ENCODE peak calls at places on chromosomes 6 and 20, in nine cellular contexts. V is psoas muscle, W is colonic mucosa, Z is hepatocyte, I is neural progenitor cell, H is fibroblast of villous mesenchyme, L is AG09309, U is cardiac muscle cell, Y is fibroblast of the aortic adventitia. S is an unnamed sample.

GRCh38 chr6:1473166-1473565 is 83.8 kb downstream of the FOXF2 start:
- DNase-seq in V (no peak), W (no peak), Z (no peak), I (no peak), H (no peak), L (no peak), U (no peak), Y (no peak), S (no peak)

GRCh38 chr6:96787846-96788580 is 49.3 kb downstream of the GPR63 start:
- DNase-seq in V (no peak), W (no peak), Z (no peak), I (no peak), H (no peak), L (no peak), U (no peak), Y (no peak), S (no peak)

GRCh38 chr6:150076196-150076893 is 7.4 kb upstream of the ULBP3 start:
- DNase-seq in V (no peak), W (no peak), Z (no peak), I (peak; percentile 53), H (no peak), L (no peak), U (no peak), Y (no peak), S (no peak)

GRCh38 chr6:2990179-2990931 is 9.3 kb upstream of the NQO2 start:
- DNase-seq in V (no peak), W (peak; percentile 55), Z (peak; percentile 50), I (peak; percentile 47), H (peak; percentile 75), L (no peak), U (peak; percentile 62), Y (peak; percentile 49), S (no peak)

GRCh38 chr20:36550797-36551299 is 9.5 kb downstream of the MYL9 start:
- DNase-seq in V (no peak), W (no peak), Z (no peak), I (no peak), H (no peak), L (no peak), U (no peak), Y (no peak), S (peak; percentile 50)

GRCh38 chr6:163529605-163530004 is 115.1 kb downstream of the QKI start:
- DNase-seq in V (no peak), W (no peak), Z (peak; percentile 8), I (no peak), H (peak; percentile 79), L (peak; percentile 51), U (no peak), Y (peak; percentile 83), S (no peak)

GRCh38 chr6:50927816-50928215 is 109.1 kb downstream of the TFAP2B start:
- DNase-seq in V (no peak), W (no peak), Z (no peak), I (no peak), H (no peak), L (no peak), U (no peak), Y (peak; percentile 5), S (no peak)

GRCh38 chr6:144351741-144352140 is 66.6 kb downstream of the UTRN start:
- DNase-seq in V (no peak), W (no peak), Z (no peak), I (no peak), H (no peak), L (no peak), U (no peak), Y (peak; percentile 54), S (no peak)

GRCh38 chr6:47308674-47309325 is 905 bp downstream of the TNFRSF21 start:
- DNase-seq in V (peak; percentile 21), W (peak; percentile 47), Z (peak; percentile 44), I (peak; percentile 70), H (peak; percentile 45), L (no peak), U (peak; percentile 38), Y (peak; percentile 35), S (peak; percentile 75)

GRCh38 chr6:32973934-32974333 is 5.5 kb downstream of the BRD2 start:
- DNase-seq in V (no peak), W (peak; percentile 64), Z (peak; percentile 29), I (peak; percentile 60), H (peak; percentile 77), L (no peak), U (no peak), Y (peak; percentile 74), S (no peak)

GRCh38 chr6:121314407-121315112 is 19.7 kb downstream of the TBC1D32 start:
- DNase-seq in V (no peak), W (no peak), Z (no peak), I (no peak), H (no peak), L (no peak), U (no peak), Y (no peak), S (no peak)

GRCh38 chr6:157809613-157810012 is 13.4 kb upstream of the SNX9 start:
- DNase-seq in V (no peak), W (no peak), Z (no peak), I (no peak), H (no peak), L (no peak), U (no peak), Y (no peak), S (no peak)

GRCh38 chr6:122753688-122754056 is 25.8 kb upstream of the FABP7 start:
- DNase-seq in V (no peak), W (no peak), Z (no peak), I (no peak), H (peak; percentile 37), L (no peak), U (no peak), Y (no peak), S (no peak)

DNA sequence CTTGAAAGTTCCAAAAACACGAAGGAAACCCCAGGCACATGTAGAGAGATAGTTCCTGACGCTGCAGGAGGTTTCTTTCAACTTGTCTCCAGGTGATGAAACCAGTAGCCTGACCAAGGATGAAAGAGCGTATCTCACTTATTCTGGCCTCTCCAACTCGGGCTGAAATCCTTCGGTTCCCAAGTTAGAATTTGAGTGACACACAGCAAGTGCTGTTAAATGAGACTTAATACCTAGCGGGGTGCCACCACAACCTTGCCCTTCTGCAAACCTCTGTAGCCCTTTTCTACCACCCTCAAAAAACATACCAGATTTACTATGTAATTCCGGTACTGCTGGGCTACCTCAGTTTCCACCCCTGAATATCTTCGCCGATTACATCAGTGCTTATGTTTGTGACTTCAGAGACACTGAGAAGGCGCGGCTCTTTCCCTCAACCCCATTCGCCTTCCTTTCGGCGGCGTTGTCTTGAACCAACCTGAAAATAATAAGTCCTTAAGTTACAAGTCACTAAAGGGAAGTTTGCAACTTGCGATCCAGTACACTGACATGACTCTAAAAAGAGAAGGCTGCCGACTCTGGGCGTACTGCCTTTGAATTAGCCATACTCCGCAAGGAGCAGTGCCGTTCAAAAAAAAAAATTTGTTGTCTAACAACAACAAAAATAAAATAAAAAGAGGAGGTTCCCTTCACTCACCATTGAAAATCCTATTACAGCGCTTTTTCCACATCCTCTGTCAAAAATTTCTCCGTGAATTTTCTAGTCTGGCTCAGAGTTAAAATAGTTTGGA is 194.9 kb upstream of the ZNF184 start:
- DNase-seq in V (no peak), W (no peak), Z (no peak), I (peak; percentile 30), H (no peak), L (no peak), U (peak; percentile 26), Y (no peak), S (no peak)
- H3K4me3 ChIP-seq in V (no peak overlapping the region), W (no peak overlapping the region), Z (peak overlapping the region; percentile 7), I (peak overlapping the region; percentile 58), H (peak overlapping the region; percentile 30), L (peak overlapping the region; percentile 7), U (peak overlapping the region; percentile 68), Y (peak overlapping the region; percentile 37), S (no peak overlapping the region)

DNA sequence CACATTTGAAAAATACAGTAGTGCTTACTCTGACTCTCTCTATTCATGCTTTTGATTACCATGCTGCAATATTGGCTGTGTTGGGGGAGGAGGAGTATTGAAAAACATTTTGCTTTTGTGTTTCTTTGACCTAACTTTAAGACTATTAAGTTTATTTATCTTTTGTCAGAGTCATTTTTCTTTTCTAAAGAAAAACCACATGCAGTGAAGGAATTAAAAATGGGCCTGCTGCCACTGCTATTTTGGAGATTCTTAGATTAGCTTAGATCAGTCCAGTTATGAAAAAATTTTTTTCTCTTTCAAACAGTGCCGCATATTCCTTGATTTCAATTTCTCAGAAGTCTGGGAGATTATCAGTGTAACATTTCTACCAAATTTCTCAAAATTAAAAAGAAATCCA is 36.1 kb downstream of the BCKDHB start:
- DNase-seq in V (no peak), W (no peak), Z (no peak), I (no peak), H (no peak), L (no peak), U (no peak), Y (peak; percentile 70), S (no peak)
- H3K4me3 ChIP-seq in V (no peak overlapping the region), W (no peak overlapping the region), Z (no peak overlapping the region), I (no peak overlapping the region), H (no peak overlapping the region), L (no peak overlapping the region), U (no peak overlapping the region), Y (no peak overlapping the region), S (no peak overlapping the region)

GRCh38 chr6:44269921-44270525 is at the start of gene TMEM151B:
- DNase-seq in V (no peak), W (no peak), Z (no peak), I (peak; percentile 53), H (no peak), L (no peak), U (no peak), Y (no peak), S (peak; percentile 64)
- H3K4me3 ChIP-seq in V (peak within 1 kb of the TSS; percentile 44), W (no peak within 1 kb of the TSS), Z (no peak within 1 kb of the TSS), I (peak within 1 kb of the TSS; percentile 64), H (peak within 1 kb of the TSS; percentile 9), L (no peak within 1 kb of the TSS), U (peak within 1 kb of the TSS; percentile 52), Y (no peak within 1 kb of the TSS), S (peak within 1 kb of the TSS; percentile 39)

DNA sequence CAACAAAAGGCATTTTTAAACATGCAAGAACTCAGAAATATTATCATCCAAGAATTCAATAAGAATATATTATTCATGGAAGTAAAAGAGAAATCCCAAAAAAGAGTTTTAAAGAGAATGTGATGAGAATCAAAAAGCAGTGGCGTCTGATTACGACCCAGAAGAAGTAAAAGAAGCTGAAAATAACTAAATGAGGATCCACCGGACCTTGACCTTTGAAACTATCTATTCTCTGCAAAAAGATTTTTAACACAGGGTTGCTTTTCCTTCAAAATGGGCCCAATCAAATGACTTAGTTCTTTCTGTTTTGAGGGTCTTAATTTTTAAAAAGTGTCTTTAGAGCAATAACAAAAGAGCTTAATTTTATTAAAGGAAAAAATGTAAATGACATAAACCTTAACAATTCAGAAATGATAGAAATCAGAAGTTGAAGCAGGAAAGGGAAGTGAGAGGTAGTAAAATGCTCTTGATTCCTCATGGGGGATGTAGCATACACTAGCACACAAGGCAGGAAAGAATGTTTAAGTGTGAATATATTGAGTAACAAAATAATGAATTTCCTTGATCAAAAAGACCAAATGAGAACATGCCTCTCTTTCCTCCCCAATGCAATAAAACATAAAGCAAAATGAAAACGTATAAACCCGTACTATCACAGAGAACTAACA is 223.1 kb upstream of the PRDM1 start:
- DNase-seq in V (no peak), W (no peak), Z (no peak), I (no peak), H (no peak), L (no peak), U (no peak), Y (no peak), S (no peak)
- H3K4me3 ChIP-seq in V (no peak overlapping the region), W (no peak overlapping the region), Z (no peak overlapping the region), I (no peak overlapping the region), H (no peak overlapping the region), L (no peak overlapping the region), U (no peak overlapping the region), Y (no peak overlapping the region), S (no peak overlapping the region)

DNA sequence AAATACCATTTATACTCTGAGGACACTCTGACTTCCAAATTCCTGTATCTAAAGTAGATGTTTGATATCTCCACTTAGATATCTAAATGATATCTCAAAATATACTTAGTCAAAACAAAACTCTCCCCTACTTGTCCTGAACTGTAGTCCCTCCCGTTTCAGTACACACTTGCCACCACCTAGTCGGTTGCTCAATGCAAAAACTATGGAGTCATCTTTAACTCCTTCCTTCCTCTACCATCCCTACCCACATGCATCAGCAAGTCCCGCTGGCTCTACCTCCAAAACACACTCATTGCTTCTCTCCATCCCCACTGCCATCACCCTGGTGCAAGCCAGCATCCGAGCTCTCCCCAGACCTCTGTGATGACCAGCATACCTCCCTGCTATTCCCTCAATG is 13.2 kb downstream of the STX7 start:
- DNase-seq in V (no peak), W (no peak), Z (no peak), I (no peak), H (peak; percentile 13), L (no peak), U (no peak), Y (no peak), S (no peak)
- H3K4me3 ChIP-seq in V (no peak overlapping the region), W (no peak overlapping the region), Z (no peak overlapping the region), I (no peak overlapping the region), H (no peak overlapping the region), L (no peak overlapping the region), U (no peak overlapping the region), Y (no peak overlapping the region), S (no peak overlapping the region)